ENCODE peak calls at places on chromosomes 6 and 20, in five cellular contexts. I is AG04450, D is left ventricle myocardium inferior, N is natural killer cell, B is SK-N-SH. S is an unnamed sample.

GRCh38 chr6:343960-344815 is 47.4 kb upstream of the IRF4 start:
- DNase-seq in D (no peak), I (no peak), N (no peak), B (no peak), S (no peak)

GRCh38 chr6:121912905-121913304 is 477.5 kb downstream of the GJA1 start:
- DNase-seq in B (no peak), D (no peak), I (no peak), N (no peak), S (no peak)

GRCh38 chr20:45378191-45378590 is at the start of gene TP53TG5:
- DNase-seq in N (no peak), B (no peak), I (no peak), D (no peak), S (peak)

GRCh38 chr6:3341467-3341866 is 82.7 kb downstream of the PSMG4 start:
- DNase-seq in I (no peak), D (no peak), B (no peak), N (no peak), S (no peak)

GRCh38 chr6:85113934-85114582 is 335.8 kb upstream of the NT5E start:
- DNase-seq in I (no peak), D (no peak), N (no peak), B (no peak), S (no peak)

GRCh38 chr6:44569131-44569530 is 181.6 kb downstream of the CDC5L start:
- DNase-seq in I (no peak), B (no peak), N (no peak), D (no peak), S (no peak)

GRCh38 chr6:110493253-110493800 is 16.9 kb upstream of the SLC22A16 start:
- DNase-seq in N (no peak), B (no peak), I (no peak), D (no peak), S (no peak)

GRCh38 chr20:63103402-63104311 is 96.9 kb upstream of the BHLHE23 start:
- DNase-seq in N (no peak), D (no peak), B (no peak), I (no peak), S (no peak)

GRCh38 chr20:54200487-54201267 is 7.2 kb upstream of the PFDN4 start:
- DNase-seq in D (no peak), I (no peak), B (no peak), N (no peak), S (no peak)

GRCh38 chr6:31158863-31159855 is 770 bp downstream of the TCF19 start:
- DNase-seq in D (no peak), N (no peak), I (no peak), B (peak), S (no peak)

S was measured in hippocampal formation.